ENCODE peak calls at places on chromosomes 1 and 21, in eight cellular contexts. T, F, E, Z, Q, D, H and S are unnamed samples.

GRCh38 chr1:70042090-70042716 is 163.2 kb downstream of the LRRC40 start:
- DNase-seq in T (no peak), H (no peak), F (no peak), D (no peak), E (no peak), Z (no peak), Q (no peak), S (no peak)

GRCh38 chr1:229370601-229371021 is 27.8 kb upstream of the CCSAP start:
- DNase-seq in T (peak; percentile 55), Q (no peak), H (no peak), F (no peak), E (no peak), D (no peak), Z (no peak), S (no peak)

GRCh38 chr1:61083014-61083798 is 845 bp downstream of the NFIA start:
- DNase-seq in Q (no peak), T (peak; percentile 81), D (no peak), E (no peak), H (peak; percentile 41), Z (peak; percentile 61), F (no peak), S (no peak)

GRCh38 chr1:109508001-109508872 is 1.3 kb downstream of the AMIGO1 start:
- DNase-seq in T (no peak), D (no peak), Z (no peak), F (no peak), E (no peak), H (no peak), Q (no peak), S (no peak)

GRCh38 chr1:9561429-9561828 is 22.2 kb downstream of the SLC25A33 start:
- DNase-seq in F (no peak), Q (no peak), Z (no peak), E (no peak), T (peak; percentile 30), D (no peak), H (no peak), S (peak; percentile 88)

GRCh38 chr1:107900083-107900945 is 64.7 kb downstream of the VAV3 start:
- DNase-seq in E (no peak), D (no peak), T (no peak), Q (no peak), H (no peak), F (no peak), Z (no peak), S (no peak)

GRCh38 chr1:14263671-14264070 is 334.8 kb upstream of the KAZN start:
- DNase-seq in T (peak; percentile 11), E (no peak), D (no peak), Q (no peak), Z (no peak), F (no peak), H (no peak), S (no peak)

GRCh38 chr21:41864311-41865001 is 14.7 kb downstream of the PRDM15 start:
- DNase-seq in Q (no peak), H (no peak), E (peak; percentile 52), T (no peak), Z (no peak), D (no peak), F (no peak), S (no peak)

GRCh38 chr1:25568834-25569598 is 25.6 kb downstream of the LDLRAP1 start:
- DNase-seq in Q (no peak), H (peak; percentile 56), E (no peak), Z (no peak), D (no peak), F (peak; percentile 54), T (no peak), S (peak; percentile 75)

GRCh38 chr1:117641536-117641935 is 35.7 kb downstream of the TENT5C start:
- DNase-seq in F (no peak), D (no peak), T (no peak), H (no peak), E (no peak), Q (no peak), Z (no peak), S (no peak)

DNA sequence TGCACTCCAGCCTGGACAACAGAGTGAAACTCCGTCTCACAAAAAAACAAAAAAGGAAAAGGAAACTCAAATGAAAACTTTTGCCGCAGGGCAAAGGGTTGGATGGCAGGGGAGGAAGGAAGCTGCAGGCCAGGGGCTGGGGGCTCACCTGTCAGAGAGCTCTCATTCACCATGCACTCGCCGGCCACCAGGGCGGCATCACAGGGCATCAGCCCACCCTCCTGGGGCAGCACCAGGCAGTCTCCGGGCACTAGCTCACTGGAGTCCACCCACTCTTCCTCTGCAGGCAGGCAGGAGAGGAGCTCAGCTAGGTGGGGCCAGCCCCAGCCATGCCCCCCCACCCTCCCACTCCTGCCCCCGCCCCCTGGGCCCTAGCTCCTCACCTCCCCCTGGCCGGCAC is 11.9 kb downstream of the ATP13A2 start:
- DNase-seq in T (peak; percentile 34), H (no peak), D (no peak), Q (no peak), E (no peak), Z (no peak), F (no peak), S (no peak)
- TF ChIP-seq CTCF in T (no peak), H (peak; percentile 8), D (no peak), Q (no peak), E (peak; percentile 14), Z (no peak), F (no peak), S (peak; percentile 32)

GRCh38 chr1:232953176-232953524 is 2.7 kb downstream of the NTPCR start:
- DNase-seq in Z (no peak), E (no peak), F (no peak), H (no peak), Q (no peak), D (no peak), T (no peak), S (no peak)
- TF ChIP-seq CTCF in Z (no peak), E (no peak), F (peak; percentile 4), H (no peak), Q (peak; percentile 53), D (no peak), T (peak; percentile 3), S (peak; percentile 10)

GRCh38 chr1:237040823-237041222 is 1.2 kb upstream of the RYR2 start:
- DNase-seq in H (no peak), T (no peak), Z (no peak), F (no peak), Q (no peak), D (no peak), E (no peak), S (no peak)

GRCh38 chr1:237042467-237042891 is 495 bp downstream of the RYR2 start:
- DNase-seq in H (no peak), F (no peak), E (peak; percentile 9), Z (no peak), T (peak; percentile 68), D (no peak), Q (no peak), S (no peak)

GRCh38 chr1:237041461-237041794 is 556 bp upstream of the RYR2 start:
- DNase-seq in D (no peak), Q (no peak), T (no peak), Z (no peak), F (no peak), E (no peak), H (no peak), S (no peak)

GRCh38 chr1:237042892-237043576 is 1.1 kb downstream of the RYR2 start:
- DNase-seq in D (no peak), Z (no peak), F (no peak), E (peak; percentile 28), Q (no peak), T (peak; percentile 62), H (no peak), S (no peak)

GRCh38 chr1:237041795-237042466 is at the start of gene RYR2:
- DNase-seq in E (peak; percentile 18), T (peak; percentile 88), D (peak; percentile 35), H (no peak), Z (no peak), Q (no peak), F (no peak), S (no peak)
- TF ChIP-seq CTCF in E (peak; percentile 13), T (no peak), D (no peak), H (no peak), Z (peak; percentile 45), Q (no peak), F (no peak), S (no peak)

GRCh38 chr1:32612189-32612881 is 38.0 kb downstream of the ZBTB8OS start:
- DNase-seq in T (peak; percentile 94), Q (peak; percentile 69), Z (peak; percentile 94), H (peak; percentile 93), E (peak; percentile 84), F (peak; percentile 36), D (peak; percentile 89), S (peak; percentile 54)
- TF ChIP-seq CTCF in T (peak; percentile 28), Q (no peak), Z (peak; percentile 54), H (peak; percentile 15), E (peak; percentile 32), F (no peak), D (peak; percentile 55), S (peak; percentile 63)

DNA sequence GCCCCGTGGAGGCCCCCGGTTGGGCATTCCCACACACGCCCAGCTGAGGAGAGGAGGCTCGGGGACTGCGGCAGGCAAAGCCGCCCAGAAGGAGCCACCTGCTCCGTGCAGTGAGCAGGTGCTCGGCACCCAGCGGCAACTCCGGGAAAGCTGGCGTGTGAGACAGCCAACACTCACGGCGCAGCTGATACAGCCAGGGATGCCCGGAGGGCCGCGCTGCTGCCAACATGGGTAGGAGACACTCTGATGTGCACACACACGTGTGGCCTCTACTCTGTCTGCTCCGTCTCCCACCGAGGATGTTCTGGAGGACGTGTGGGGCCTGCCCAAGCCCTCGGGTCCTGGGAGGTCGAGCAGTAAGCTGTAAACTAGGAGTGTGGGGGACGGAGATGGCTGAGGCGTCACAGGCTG is 12.9 kb downstream of the MORN1 start:
- DNase-seq in H (no peak), D (no peak), E (no peak), T (no peak), Q (no peak), Z (peak; percentile 41), F (peak; percentile 3), S (no peak)
- TF ChIP-seq CTCF in H (no peak), D (no peak), E (no peak), T (no peak), Q (no peak), Z (no peak), F (no peak), S (no peak)